ENCODE peak calls at places on chromosomes 5 and 9, in nine cellular contexts. F is H9; D is B cell; U is fibroblast of mammary gland; W is IMR-90; A is CD4-positive, alpha-beta T cell; K is endothelial cell; C is WTC11; P is AG10803. I is an unnamed sample.

GRCh38 chr9:122364783-122365150 is 6.1 kb upstream of the PTGS1 start:
- DNase-seq in F (no peak), D (no peak), U (peak), W (peak), A (no peak), K (no peak), C (no peak), P (peak), I (no peak)

GRCh38 chr5:157366741-157367684 is 93.0 kb upstream of the NIPAL4 start:
- DNase-seq in F (peak), D (no peak), U (peak), W (peak), A (no peak), K (peak), C (peak), P (peak), I (peak)

GRCh38 chr5:98796197-98796972 is 22.9 kb downstream of the RGMB start:
- DNase-seq in F (peak), D (peak), U (peak), W (peak), A (peak), K (peak), C (peak), P (peak), I (peak)

GRCh38 chr5:164188733-164189148 is 683.3 kb downstream of the MAT2B start:
- DNase-seq in F (no peak), D (no peak), U (no peak), W (no peak), A (no peak), K (no peak), C (no peak), P (no peak), I (no peak)

GRCh38 chr5:140219068-140219971 is 44.3 kb downstream of the CYSTM1 start:
- DNase-seq in F (no peak), D (no peak), U (peak), W (no peak), A (no peak), K (no peak), C (no peak), P (peak), I (no peak)

GRCh38 chr9:83583151-83584014 is 39.6 kb upstream of the IDNK start:
- DNase-seq in F (peak), D (peak), U (peak), W (peak), A (no peak), K (peak), C (peak), P (peak), I (peak)

GRCh38 chr9:99109522-99109921 is 4.6 kb downstream of the TGFBR1 start:
- DNase-seq in F (no peak), D (no peak), U (peak), W (peak), A (no peak), K (no peak), C (no peak), P (peak), I (no peak)

GRCh38 chr5:158718738-158719505 is 380.8 kb downstream of the EBF1 start:
- DNase-seq in F (no peak), D (no peak), U (peak), W (peak), A (no peak), K (no peak), C (no peak), P (peak), I (no peak)

GRCh38 chr9:126383395-126384104 is 56.9 kb downstream of the MVB12B start:
- DNase-seq in F (no peak), D (no peak), U (no peak), W (no peak), A (no peak), K (no peak), C (no peak), P (no peak), I (no peak)

GRCh38 chr9:13900449-13900848 is 413.5 kb downstream of the NFIB start:
- DNase-seq in F (no peak), D (no peak), U (no peak), W (no peak), A (no peak), K (no peak), C (no peak), P (no peak), I (no peak)

GRCh38 chr9:112112941-112113399 is 62.1 kb downstream of the SUSD1 start:
- DNase-seq in F (peak), D (no peak), U (no peak), W (no peak), A (peak), K (no peak), C (peak), P (peak), I (no peak)

GRCh38 chr9:134568116-134568515 is 73.5 kb upstream of the COL5A1 start:
- DNase-seq in F (no peak), D (no peak), U (no peak), W (no peak), A (no peak), K (no peak), C (no peak), P (no peak), I (no peak)

GRCh38 chr9:97830884-97831829 is 21.9 kb upstream of the FOXE1 start:
- DNase-seq in F (peak), D (no peak), U (no peak), W (no peak), A (no peak), K (no peak), C (no peak), P (no peak), I (no peak)

GRCh38 chr9:133584559-133585476 is 24.4 kb downstream of the FAM163B start:
- DNase-seq in F (peak), D (no peak), U (no peak), W (no peak), A (no peak), K (no peak), C (peak), P (no peak), I (no peak)

GRCh38 chr5:167072225-167072624 is 1219.2 kb upstream of the WWC1 start:
- DNase-seq in F (no peak), D (no peak), U (peak), W (no peak), A (no peak), K (no peak), C (no peak), P (no peak), I (no peak)

GRCh38 chr9:78470741-78471140 is 173.8 kb downstream of the PSAT1 start:
- DNase-seq in F (no peak), D (no peak), U (no peak), W (no peak), A (no peak), K (no peak), C (no peak), P (no peak), I (no peak)

GRCh38 chr5:142016576-142016975 is 3.7 kb upstream of the GNPDA1 start:
- DNase-seq in F (no peak), D (no peak), U (no peak), W (no peak), A (no peak), K (no peak), C (no peak), P (no peak), I (no peak)

GRCh38 chr9:33429256-33430080 is 17.9 kb downstream of the AQP3 start:
- DNase-seq in F (no peak), D (no peak), U (no peak), W (no peak), A (no peak), K (no peak), C (no peak), P (no peak), I (no peak)

GRCh38 chr9:119304566-119304965 is 64.7 kb downstream of the BRINP1 start:
- DNase-seq in F (no peak), D (no peak), U (no peak), W (no peak), A (no peak), K (no peak), C (no peak), P (no peak), I (no peak)

GRCh38 chr9:133522073-133522910 is 2.5 kb downstream of the MYMK start:
- DNase-seq in F (no peak), D (no peak), U (no peak), W (no peak), A (no peak), K (no peak), C (no peak), P (no peak), I (no peak)

GRCh38 chr9:123561055-123561454 is 205.1 kb downstream of the CRB2 start:
- DNase-seq in F (peak), D (no peak), U (no peak), W (no peak), A (no peak), K (no peak), C (peak), P (no peak), I (no peak)

GRCh38 chr9:69153707-69154521 is 20.2 kb upstream of the TJP2 start:
- DNase-seq in F (peak), D (no peak), U (no peak), W (no peak), A (no peak), K (no peak), C (no peak), P (no peak), I (no peak)

GRCh38 chr5:139458580-139459407 is 3.7 kb downstream of the ECSCR start:
- DNase-seq in F (no peak), D (no peak), U (peak), W (peak), A (peak), K (no peak), C (no peak), P (peak), I (no peak)

GRCh38 chr9:127204771-127205470 is 59.7 kb upstream of the GARNL3 start:
- DNase-seq in F (peak), D (no peak), U (peak), W (peak), A (no peak), K (no peak), C (no peak), P (peak), I (no peak)

GRCh38 chr5:139648205-139649081 is at the start of gene CXXC5:
- DNase-seq in F (peak), D (peak), U (peak), W (peak), A (peak), K (peak), C (peak), P (peak), I (peak)

GRCh38 chr9:13934411-13934810 is 379.5 kb downstream of the NFIB start:
- DNase-seq in F (no peak), D (no peak), U (no peak), W (no peak), A (no peak), K (no peak), C (no peak), P (no peak), I (no peak)

GRCh38 chr5:73674669-73675004 is 48.6 kb downstream of the ARHGEF28 start:
- DNase-seq in F (no peak), D (no peak), U (peak), W (no peak), A (no peak), K (no peak), C (no peak), P (no peak), I (no peak)

GRCh38 chr5:153525536-153525935 is 35.1 kb downstream of the GRIA1 start:
- DNase-seq in F (no peak), D (no peak), U (no peak), W (no peak), A (no peak), K (no peak), C (no peak), P (no peak), I (no peak)
- TF ChIP-seq CTCF in F (no peak), D (no peak), U (no peak), W (no peak), A (no peak), K (no peak), C (no peak), P (no peak), I (no peak)

GRCh38 chr9:91004484-91004883 is 202.9 kb downstream of the SYK start:
- DNase-seq in F (no peak), D (no peak), U (no peak), W (no peak), A (no peak), K (no peak), C (no peak), P (no peak), I (no peak)
- TF ChIP-seq CTCF in F (no peak), D (no peak), U (no peak), W (no peak), A (no peak), K (no peak), C (no peak), P (peak), I (no peak)

GRCh38 chr5:94326579-94326978 is 291.8 kb downstream of the KIAA0825 start:
- DNase-seq in F (no peak), D (no peak), U (no peak), W (no peak), A (no peak), K (no peak), C (no peak), P (peak), I (no peak)
- TF ChIP-seq CTCF in F (peak), D (no peak), U (no peak), W (no peak), A (no peak), K (no peak), C (no peak), P (peak), I (no peak)

GRCh38 chr5:39424751-39425524 is at the start of gene DAB2:
- DNase-seq in F (peak), D (no peak), U (peak), W (peak), A (peak), K (peak), C (peak), P (peak), I (peak)
- TF ChIP-seq CTCF in F (peak), D (peak), U (peak), W (peak), A (peak), K (peak), C (no peak), P (peak), I (peak)

DNA sequence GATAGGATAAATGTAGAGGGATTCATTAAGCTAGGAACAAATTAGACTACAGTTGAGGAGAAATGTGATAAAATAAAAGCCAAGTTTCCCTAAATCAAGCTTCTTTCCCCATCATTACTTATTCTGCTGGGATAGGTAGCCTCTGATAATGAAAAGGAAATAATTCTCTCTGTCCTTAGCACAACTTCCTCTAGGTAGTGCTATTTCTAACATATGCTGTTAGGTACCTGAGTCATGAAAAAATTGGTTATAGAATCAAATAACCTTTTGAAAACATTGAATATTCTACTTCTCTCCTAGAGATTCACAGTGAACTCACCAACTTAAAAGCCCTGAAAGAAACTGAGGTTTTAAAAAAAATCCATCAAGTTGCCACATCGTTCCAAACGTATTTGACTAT is 1793.1 kb downstream of the EFNA5 start:
- DNase-seq in F (no peak), D (no peak), U (no peak), W (no peak), A (no peak), K (no peak), C (no peak), P (no peak), I (no peak)
- TF ChIP-seq CTCF in F (peak), D (no peak), U (no peak), W (no peak), A (no peak), K (no peak), C (no peak), P (no peak), I (no peak)